ENCODE peak calls at places on chromosomes 4 and X, in ten cellular contexts. One of them, this sample, is unnamed.

GRCh38 chr4:94298725-94299252 is 43.8 kb downstream of the HPGDS start:
- DNase-seq in psoas muscle: no peak
- DNase-seq in tibial nerve: no peak
- DNase-seq in heart left ventricle: no peak
- DNase-seq in brain microvascular endothelial cell: no peak
- DNase-seq in epithelial cell of proximal tubule: no peak
- DNase-seq in choroid plexus epithelial cell: no peak
- DNase-seq in lower leg skin: no peak
- DNase-seq in hepatocyte: peak; percentile 46
- DNase-seq in NB4: no peak
- DNase-seq in this sample: no peak

GRCh38 chr4:186760576-186760975 is 36.9 kb upstream of the FAT1 start:
- DNase-seq in psoas muscle: no peak
- DNase-seq in tibial nerve: no peak
- DNase-seq in heart left ventricle: no peak
- DNase-seq in brain microvascular endothelial cell: peak; percentile 88
- DNase-seq in epithelial cell of proximal tubule: peak; percentile 99
- DNase-seq in choroid plexus epithelial cell: peak; percentile 70
- DNase-seq in lower leg skin: no peak
- DNase-seq in hepatocyte: no peak
- DNase-seq in NB4: no peak
- DNase-seq in this sample: peak; percentile 93

GRCh38 chrX:23804578-23804977 is 21.6 kb downstream of the SAT1 start:
- DNase-seq in psoas muscle: no peak
- DNase-seq in tibial nerve: no peak
- DNase-seq in heart left ventricle: no peak
- DNase-seq in brain microvascular endothelial cell: no peak
- DNase-seq in epithelial cell of proximal tubule: no peak
- DNase-seq in choroid plexus epithelial cell: no peak
- DNase-seq in lower leg skin: no peak
- DNase-seq in hepatocyte: no peak
- DNase-seq in NB4: no peak
- DNase-seq in this sample: no peak

GRCh38 chr4:159484049-159484448 is 381.2 kb downstream of the RAPGEF2 start:
- DNase-seq in psoas muscle: no peak
- DNase-seq in tibial nerve: no peak
- DNase-seq in heart left ventricle: no peak
- DNase-seq in brain microvascular endothelial cell: no peak
- DNase-seq in epithelial cell of proximal tubule: no peak
- DNase-seq in choroid plexus epithelial cell: no peak
- DNase-seq in lower leg skin: no peak
- DNase-seq in hepatocyte: no peak
- DNase-seq in NB4: no peak
- DNase-seq in this sample: no peak

GRCh38 chr4:74223801-74224200 is 65.9 kb downstream of the MTHFD2L start:
- DNase-seq in psoas muscle: no peak
- DNase-seq in tibial nerve: no peak
- DNase-seq in heart left ventricle: no peak
- DNase-seq in brain microvascular endothelial cell: no peak
- DNase-seq in epithelial cell of proximal tubule: no peak
- DNase-seq in choroid plexus epithelial cell: peak; percentile 50
- DNase-seq in lower leg skin: no peak
- DNase-seq in hepatocyte: no peak
- DNase-seq in NB4: peak; percentile 72
- DNase-seq in this sample: no peak

GRCh38 chr4:121077496-121077895 is 5.2 kb upstream of the NDNF start:
- DNase-seq in psoas muscle: no peak
- DNase-seq in tibial nerve: no peak
- DNase-seq in heart left ventricle: no peak
- DNase-seq in brain microvascular endothelial cell: no peak
- DNase-seq in epithelial cell of proximal tubule: no peak
- DNase-seq in choroid plexus epithelial cell: no peak
- DNase-seq in lower leg skin: no peak
- DNase-seq in hepatocyte: no peak
- DNase-seq in NB4: no peak
- DNase-seq in this sample: no peak

GRCh38 chr4:1462768-1463075 is 56.5 kb upstream of the NKX1-1 start:
- DNase-seq in psoas muscle: no peak
- DNase-seq in tibial nerve: no peak
- DNase-seq in heart left ventricle: no peak
- DNase-seq in brain microvascular endothelial cell: no peak
- DNase-seq in epithelial cell of proximal tubule: no peak
- DNase-seq in choroid plexus epithelial cell: no peak
- DNase-seq in lower leg skin: peak; percentile 80
- DNase-seq in hepatocyte: no peak
- DNase-seq in NB4: no peak
- DNase-seq in this sample: no peak

GRCh38 chr4:85724801-85725548 is 250.0 kb downstream of the ARHGAP24 start:
- DNase-seq in psoas muscle: no peak
- DNase-seq in tibial nerve: no peak
- DNase-seq in heart left ventricle: no peak
- DNase-seq in brain microvascular endothelial cell: no peak
- DNase-seq in epithelial cell of proximal tubule: no peak
- DNase-seq in choroid plexus epithelial cell: peak; percentile 18
- DNase-seq in lower leg skin: no peak
- DNase-seq in hepatocyte: no peak
- DNase-seq in NB4: no peak
- DNase-seq in this sample: no peak

GRCh38 chr4:122895336-122895995 is 26.9 kb downstream of the NUDT6 start:
- DNase-seq in psoas muscle: no peak
- DNase-seq in tibial nerve: no peak
- DNase-seq in heart left ventricle: no peak
- DNase-seq in brain microvascular endothelial cell: no peak
- DNase-seq in epithelial cell of proximal tubule: no peak
- DNase-seq in choroid plexus epithelial cell: no peak
- DNase-seq in lower leg skin: no peak
- DNase-seq in hepatocyte: no peak
- DNase-seq in NB4: no peak
- DNase-seq in this sample: no peak

GRCh38 chr4:140744421-140744820 is 11.8 kb downstream of the TBC1D9 start:
- DNase-seq in psoas muscle: no peak
- DNase-seq in tibial nerve: no peak
- DNase-seq in heart left ventricle: no peak
- DNase-seq in brain microvascular endothelial cell: no peak
- DNase-seq in epithelial cell of proximal tubule: no peak
- DNase-seq in choroid plexus epithelial cell: no peak
- DNase-seq in lower leg skin: no peak
- DNase-seq in hepatocyte: no peak
- DNase-seq in NB4: no peak
- DNase-seq in this sample: no peak

DNA sequence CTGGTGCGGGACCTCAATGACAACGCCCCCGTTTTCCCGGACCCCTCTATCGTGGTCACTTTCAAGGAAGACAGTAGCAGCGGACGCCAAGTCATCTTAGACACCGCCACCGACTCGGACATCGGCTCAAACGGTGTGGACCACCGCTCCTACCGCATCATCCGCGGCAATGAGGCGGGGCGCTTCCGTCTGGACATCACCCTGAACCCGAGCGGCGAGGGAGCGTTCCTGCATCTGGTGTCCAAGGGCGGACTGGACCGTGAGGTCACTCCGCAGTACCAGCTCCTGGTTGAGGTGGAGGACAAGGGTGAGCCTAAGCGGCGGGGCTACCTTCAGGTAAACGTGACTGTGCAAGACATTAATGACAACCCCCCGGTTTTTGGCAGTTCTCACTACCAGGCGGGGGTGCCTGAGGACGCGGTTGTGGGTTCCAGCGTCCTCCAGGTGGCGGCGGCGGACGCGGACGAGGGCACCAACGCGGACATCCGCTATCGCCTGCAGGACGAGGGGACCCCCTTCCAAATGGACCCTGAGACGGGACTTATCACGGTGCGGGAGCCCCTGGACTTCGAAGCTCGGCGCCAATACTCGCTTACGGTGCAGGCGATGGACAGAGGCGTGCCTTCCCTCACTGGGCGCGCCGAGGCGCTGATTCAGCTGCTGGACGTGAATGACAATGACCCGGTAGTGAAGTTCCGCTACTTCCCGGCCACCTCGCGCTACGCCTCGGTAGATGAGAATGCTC is 2.2 kb downstream of the FAT4 start:
- DNase-seq in psoas muscle: peak; percentile 41
- DNase-seq in tibial nerve: no peak
- DNase-seq in heart left ventricle: peak; percentile 73
- DNase-seq in brain microvascular endothelial cell: peak; percentile 23
- DNase-seq in epithelial cell of proximal tubule: no peak
- DNase-seq in choroid plexus epithelial cell: peak; percentile 43
- DNase-seq in lower leg skin: peak; percentile 88
- DNase-seq in hepatocyte: peak; percentile 40
- DNase-seq in NB4: no peak
- DNase-seq in this sample: no peak
- TF ChIP-seq CTCF in psoas muscle: no peak
- TF ChIP-seq CTCF in tibial nerve: no peak
- TF ChIP-seq CTCF in heart left ventricle: no peak
- TF ChIP-seq CTCF in brain microvascular endothelial cell: peak; percentile 43
- TF ChIP-seq CTCF in epithelial cell of proximal tubule: peak; percentile 30
- TF ChIP-seq CTCF in choroid plexus epithelial cell: peak; percentile 44
- TF ChIP-seq CTCF in lower leg skin: no peak
- TF ChIP-seq CTCF in hepatocyte: peak; percentile 35
- TF ChIP-seq CTCF in NB4: no peak
- TF ChIP-seq CTCF in this sample: peak; percentile 28

GRCh38 chr4:78552398-78553396 is 1.1 kb downstream of the ANXA3 start:
- DNase-seq in psoas muscle: no peak
- DNase-seq in tibial nerve: no peak
- DNase-seq in heart left ventricle: no peak
- DNase-seq in brain microvascular endothelial cell: no peak
- DNase-seq in epithelial cell of proximal tubule: peak; percentile 84
- DNase-seq in choroid plexus epithelial cell: peak; percentile 50
- DNase-seq in lower leg skin: no peak
- DNase-seq in hepatocyte: peak; percentile 79
- DNase-seq in NB4: peak; percentile 30
- DNase-seq in this sample: peak; percentile 86
- H3K4me3 ChIP-seq in psoas muscle: peak overlapping the region; percentile 72
- H3K4me3 ChIP-seq in tibial nerve: peak overlapping the region; percentile 65
- H3K4me3 ChIP-seq in heart left ventricle: peak overlapping the region; percentile 75
- H3K4me3 ChIP-seq in brain microvascular endothelial cell: no peak overlapping the region
- H3K4me3 ChIP-seq in epithelial cell of proximal tubule: peak overlapping the region; percentile 64
- H3K4me3 ChIP-seq in choroid plexus epithelial cell: peak overlapping the region; percentile 70
- H3K4me3 ChIP-seq in lower leg skin: peak overlapping the region; percentile 32
- H3K4me3 ChIP-seq in hepatocyte: peak overlapping the region; percentile 37
- H3K4me3 ChIP-seq in NB4: no peak overlapping the region
- H3K4me3 ChIP-seq in this sample: peak overlapping the region; percentile 62

DNA sequence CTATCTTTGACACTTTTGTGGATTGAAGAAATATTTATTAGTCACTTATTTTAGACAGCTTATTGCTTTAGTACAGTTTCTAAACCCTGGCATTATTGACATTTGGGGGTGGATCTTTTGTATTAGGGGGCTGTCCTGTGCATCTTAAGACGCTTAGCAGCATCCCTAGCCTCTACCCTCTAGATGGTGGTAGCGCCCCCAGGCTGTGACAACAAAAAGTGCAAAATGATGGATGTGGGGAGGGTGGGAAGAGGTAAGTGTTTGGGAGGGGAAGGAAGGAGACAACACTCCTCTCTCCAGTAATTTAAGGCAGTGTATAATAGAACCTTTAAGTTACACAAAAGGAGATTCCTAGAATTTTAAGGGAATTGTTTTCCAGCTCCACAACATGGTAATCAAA is 1210.6 kb downstream of the C4orf33 start:
- DNase-seq in psoas muscle: no peak
- DNase-seq in tibial nerve: no peak
- DNase-seq in heart left ventricle: no peak
- DNase-seq in brain microvascular endothelial cell: no peak
- DNase-seq in epithelial cell of proximal tubule: no peak
- DNase-seq in choroid plexus epithelial cell: no peak
- DNase-seq in lower leg skin: no peak
- DNase-seq in hepatocyte: no peak
- DNase-seq in NB4: peak; percentile 10
- DNase-seq in this sample: no peak
- TF ChIP-seq CTCF in psoas muscle: no peak
- TF ChIP-seq CTCF in tibial nerve: no peak
- TF ChIP-seq CTCF in heart left ventricle: no peak
- TF ChIP-seq CTCF in brain microvascular endothelial cell: peak; percentile 32
- TF ChIP-seq CTCF in epithelial cell of proximal tubule: peak; percentile 37
- TF ChIP-seq CTCF in choroid plexus epithelial cell: peak; percentile 2
- TF ChIP-seq CTCF in lower leg skin: no peak
- TF ChIP-seq CTCF in hepatocyte: peak; percentile 3
- TF ChIP-seq CTCF in NB4: peak; percentile 23
- TF ChIP-seq CTCF in this sample: no peak

GRCh38 chr4:48906283-48907173 is at the start of gene OCIAD2:
- DNase-seq in psoas muscle: peak; percentile 47
- DNase-seq in tibial nerve: no peak
- DNase-seq in heart left ventricle: peak; percentile 76
- DNase-seq in brain microvascular endothelial cell: no peak
- DNase-seq in epithelial cell of proximal tubule: no peak
- DNase-seq in choroid plexus epithelial cell: peak; percentile 39
- DNase-seq in lower leg skin: peak; percentile 91
- DNase-seq in hepatocyte: peak; percentile 84
- DNase-seq in NB4: peak; percentile 73
- DNase-seq in this sample: peak; percentile 39

GRCh38 chr4:48905363-48906015 is 1.1 kb downstream of the OCIAD2 start:
- DNase-seq in psoas muscle: no peak
- DNase-seq in tibial nerve: no peak
- DNase-seq in heart left ventricle: no peak
- DNase-seq in brain microvascular endothelial cell: peak; percentile 52
- DNase-seq in epithelial cell of proximal tubule: peak; percentile 81
- DNase-seq in choroid plexus epithelial cell: peak; percentile 66
- DNase-seq in lower leg skin: no peak
- DNase-seq in hepatocyte: peak; percentile 71
- DNase-seq in NB4: peak; percentile 8
- DNase-seq in this sample: peak; percentile 41

GRCh38 chr4:48902266-48902665 is 4.3 kb downstream of the OCIAD2 start:
- DNase-seq in psoas muscle: no peak
- DNase-seq in tibial nerve: no peak
- DNase-seq in heart left ventricle: no peak
- DNase-seq in brain microvascular endothelial cell: peak; percentile 24
- DNase-seq in epithelial cell of proximal tubule: no peak
- DNase-seq in choroid plexus epithelial cell: peak; percentile 28
- DNase-seq in lower leg skin: no peak
- DNase-seq in hepatocyte: no peak
- DNase-seq in NB4: no peak
- DNase-seq in this sample: no peak

GRCh38 chr4:48904101-48904500 is 2.5 kb downstream of the OCIAD2 start:
- DNase-seq in psoas muscle: no peak
- DNase-seq in tibial nerve: no peak
- DNase-seq in heart left ventricle: no peak
- DNase-seq in brain microvascular endothelial cell: no peak
- DNase-seq in epithelial cell of proximal tubule: no peak
- DNase-seq in choroid plexus epithelial cell: no peak
- DNase-seq in lower leg skin: no peak
- DNase-seq in hepatocyte: no peak
- DNase-seq in NB4: no peak
- DNase-seq in this sample: no peak

DNA sequence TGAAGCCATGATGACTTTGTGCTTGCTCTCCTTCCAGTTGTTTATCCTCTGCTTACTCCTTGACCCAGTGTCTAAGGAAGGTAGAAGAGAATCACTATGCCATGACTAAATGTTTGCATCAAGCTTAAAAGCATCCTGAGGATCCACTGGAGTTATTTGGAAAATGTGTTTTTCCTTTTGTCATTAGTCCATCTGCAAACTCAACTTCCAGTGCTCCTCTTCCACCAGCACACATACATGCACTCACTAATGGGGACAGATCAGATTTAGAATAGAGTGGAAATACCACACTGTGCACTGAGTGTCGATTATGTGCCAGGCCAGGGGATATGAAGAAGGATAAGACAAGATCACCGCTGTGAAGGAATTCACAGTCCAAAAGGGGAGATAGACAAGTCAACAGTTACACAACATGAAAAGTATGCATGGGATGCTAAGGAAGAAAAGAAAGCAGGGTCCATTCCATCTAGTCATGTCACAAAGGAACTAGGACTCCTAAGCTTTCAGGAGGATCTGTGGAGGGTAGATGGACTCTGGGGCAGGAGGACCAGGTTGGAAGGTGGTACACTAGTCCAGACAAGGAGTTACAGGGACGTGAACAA is 1.9 kb downstream of the OCIAD2 start:
- DNase-seq in psoas muscle: no peak
- DNase-seq in tibial nerve: no peak
- DNase-seq in heart left ventricle: no peak
- DNase-seq in brain microvascular endothelial cell: peak; percentile 37
- DNase-seq in epithelial cell of proximal tubule: no peak
- DNase-seq in choroid plexus epithelial cell: peak; percentile 71
- DNase-seq in lower leg skin: no peak
- DNase-seq in hepatocyte: no peak
- DNase-seq in NB4: no peak
- DNase-seq in this sample: no peak
- H3K4me3 ChIP-seq in psoas muscle: no peak overlapping the region
- H3K4me3 ChIP-seq in tibial nerve: no peak overlapping the region
- H3K4me3 ChIP-seq in heart left ventricle: no peak overlapping the region
- H3K4me3 ChIP-seq in brain microvascular endothelial cell: no peak overlapping the region
- H3K4me3 ChIP-seq in epithelial cell of proximal tubule: peak overlapping the region; percentile 95
- H3K4me3 ChIP-seq in choroid plexus epithelial cell: no peak overlapping the region
- H3K4me3 ChIP-seq in lower leg skin: no peak overlapping the region
- H3K4me3 ChIP-seq in hepatocyte: no peak overlapping the region
- H3K4me3 ChIP-seq in NB4: no peak overlapping the region
- H3K4me3 ChIP-seq in this sample: no peak overlapping the region

This sample was measured in kidney epithelial cell.